ENCODE peak calls at places on chromosomes 16 and 17, in five cellular contexts. H, U, N, O and Y are unnamed samples.

GRCh38 chr16:29784901-29785500 is 5.5 kb upstream of the KIF22 start:
- DNase-seq in H (peak; percentile 92), U (peak; percentile 70), N (no peak), O (peak; percentile 77), Y (peak; percentile 48)

GRCh38 chr17:44353656-44354331 is 8.7 kb downstream of the GRN start:
- DNase-seq in H (peak; percentile 72), U (no peak), N (peak; percentile 62), O (peak; percentile 28), Y (no peak)

GRCh38 chr17:64406321-64407200 is 15.9 kb upstream of the PECAM1 start:
- DNase-seq in H (no peak), U (no peak), N (no peak), O (peak; percentile 35), Y (no peak)

GRCh38 chr17:75131278-75132017 is at the start of gene NT5C:
- DNase-seq in H (peak; percentile 93), U (peak; percentile 58), N (peak; percentile 67), O (peak; percentile 80), Y (peak; percentile 82)

GRCh38 chr17:72488542-72489272 is 367.9 kb downstream of the SOX9 start:
- DNase-seq in H (no peak), U (no peak), N (no peak), O (no peak), Y (no peak)

GRCh38 chr16:22075043-22075757 is 17.1 kb upstream of the VWA3A start:
- DNase-seq in H (no peak), U (no peak), N (peak; percentile 87), O (peak; percentile 14), Y (no peak)

GRCh38 chr17:51739245-51739886 is 419.1 kb downstream of the CA10 start:
- DNase-seq in H (no peak), U (no peak), N (no peak), O (no peak), Y (no peak)

GRCh38 chr16:84050316-84050715 is 7.7 kb upstream of the SLC38A8 start:
- DNase-seq in H (no peak), U (no peak), N (no peak), O (no peak), Y (no peak)

GRCh38 chr17:76383645-76384221 is 676 bp upstream of the SPHK1 start:
- DNase-seq in H (peak; percentile 74), U (no peak), N (peak; percentile 72), O (peak; percentile 84), Y (peak; percentile 63)
- H3K18ac ChIP-seq in H (no peak overlapping the region), U (no peak overlapping the region), N (peak overlapping the region; percentile 87), O (peak overlapping the region; percentile 52), Y (peak overlapping the region; percentile 97)

DNA sequence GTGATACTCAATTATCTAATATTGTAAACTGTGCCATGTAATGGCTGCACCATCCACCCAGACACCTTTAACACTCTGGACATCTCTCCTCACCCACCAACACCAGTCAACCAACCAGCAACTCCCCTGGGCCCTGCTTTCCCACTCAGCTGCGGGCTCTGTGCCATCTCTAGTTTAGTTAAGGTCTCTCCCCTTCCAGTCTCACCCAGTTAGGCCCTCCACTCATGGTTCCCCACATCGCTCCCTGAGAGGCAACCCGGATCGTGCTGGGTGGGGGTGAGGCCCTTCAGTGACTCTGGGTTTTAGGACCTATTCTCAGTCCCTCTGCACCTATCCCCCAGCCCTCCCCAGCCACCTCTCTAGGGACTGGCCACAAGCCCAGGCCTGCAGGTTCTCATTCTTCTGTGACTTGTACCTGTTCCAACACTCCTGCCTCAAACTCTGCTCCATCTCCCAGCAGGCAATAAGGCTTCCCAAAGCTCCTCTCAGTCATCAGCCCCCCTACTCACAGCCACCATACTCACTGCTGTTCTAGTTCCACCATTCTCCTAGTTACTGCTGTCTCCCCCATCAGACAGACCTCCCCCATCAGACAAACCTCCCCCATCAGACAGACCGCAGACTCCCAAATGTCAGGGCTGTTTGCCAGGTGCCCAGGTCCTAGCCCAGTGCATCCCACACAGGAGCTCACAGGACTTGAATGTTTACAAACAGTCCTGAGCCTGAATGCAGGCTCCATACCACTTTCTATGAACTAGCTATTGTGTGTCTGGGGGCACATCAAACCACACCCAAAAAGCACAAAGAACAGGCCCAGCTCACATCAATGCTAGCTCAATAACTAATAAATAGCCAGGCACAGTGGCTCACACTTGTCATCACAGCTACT is 2.6 kb downstream of the TK2 start:
- DNase-seq in H (no peak), U (no peak), N (no peak), O (no peak), Y (no peak)
- H2BK12ac ChIP-seq in H (no peak overlapping the region), U (no peak overlapping the region), N (no peak overlapping the region), O (no peak overlapping the region), Y (no peak overlapping the region)

GRCh38 chr16:77569406-77569805 is 134.6 kb upstream of the ADAMTS18 start:
- DNase-seq in H (no peak), U (no peak), N (no peak), O (no peak), Y (no peak)
- H3K18ac ChIP-seq in H (no peak overlapping the region), U (no peak overlapping the region), N (no peak overlapping the region), O (no peak overlapping the region), Y (no peak overlapping the region)

GRCh38 chr16:68380676-68381362 is 67.5 kb downstream of the SMPD3 start:
- DNase-seq in H (no peak), U (no peak), N (no peak), O (no peak), Y (no peak)

GRCh38 chr16:68381363-68381724 is 67.0 kb downstream of the SMPD3 start:
- DNase-seq in H (no peak), U (no peak), N (no peak), O (no peak), Y (no peak)

GRCh38 chr16:68380348-68380670 is 68.0 kb downstream of the SMPD3 start:
- DNase-seq in H (no peak), U (no peak), N (no peak), O (no peak), Y (no peak)

GRCh38 chr16:68378436-68379415 is 67.9 kb downstream of the PRMT7 start:
- DNase-seq in H (no peak), U (no peak), N (no peak), O (no peak), Y (no peak)

GRCh38 chr16:68379472-68380347 is 68.6 kb downstream of the SMPD3 start:
- DNase-seq in H (no peak), U (no peak), N (no peak), O (no peak), Y (no peak)
- H2BK12ac ChIP-seq in H (no peak overlapping the region), U (no peak overlapping the region), N (no peak overlapping the region), O (no peak overlapping the region), Y (no peak overlapping the region)

DNA sequence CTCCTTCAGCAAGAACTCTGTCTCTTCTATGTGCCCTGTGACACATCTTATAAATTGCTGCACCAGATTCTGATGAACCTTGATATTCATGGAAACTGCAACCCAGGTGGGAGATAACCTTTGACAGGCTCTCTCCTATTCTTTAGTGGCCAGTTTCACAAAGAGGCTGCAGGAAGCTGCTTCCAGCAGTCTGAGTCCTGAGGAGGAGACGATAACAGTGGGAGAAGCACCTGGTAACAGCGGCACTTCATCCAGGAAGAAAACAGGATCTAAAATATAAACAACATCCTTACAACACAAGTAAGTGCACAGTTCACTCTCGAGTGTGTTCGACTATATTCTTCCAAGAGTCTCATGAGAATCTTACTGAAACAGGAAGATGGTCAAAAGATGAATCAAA is 180.1 kb downstream of the MAP2K6 start:
- DNase-seq in H (no peak), U (no peak), N (no peak), O (no peak), Y (no peak)
- H3K18ac ChIP-seq in H (no peak overlapping the region), U (no peak overlapping the region), N (no peak overlapping the region), O (no peak overlapping the region), Y (no peak overlapping the region)

GRCh38 chr17:40500709-40501108 is 714 bp downstream of the TNS4 start:
- DNase-seq in H (no peak), U (no peak), N (no peak), O (no peak), Y (no peak)
- H2BK12ac ChIP-seq in H (no peak overlapping the region), U (peak overlapping the region; percentile 39), N (peak overlapping the region; percentile 37), O (peak overlapping the region; percentile 64), Y (no peak overlapping the region)

GRCh38 chr16:17294856-17295255 is 175.9 kb downstream of the XYLT1 start:
- DNase-seq in H (no peak), U (no peak), N (no peak), O (no peak), Y (no peak)

GRCh38 chr16:17296412-17296811 is 174.3 kb downstream of the XYLT1 start:
- DNase-seq in H (no peak), U (no peak), N (no peak), O (no peak), Y (no peak)

GRCh38 chr16:17298238-17298637 is 172.5 kb downstream of the XYLT1 start:
- DNase-seq in H (no peak), U (no peak), N (no peak), O (no peak), Y (no peak)

GRCh38 chr16:17293813-17294558 is 176.8 kb downstream of the XYLT1 start:
- DNase-seq in H (no peak), U (no peak), N (no peak), O (no peak), Y (no peak)

GRCh38 chr16:17295948-17296347 is 174.8 kb downstream of the XYLT1 start:
- DNase-seq in H (no peak), U (no peak), N (no peak), O (no peak), Y (no peak)
- H3K18ac ChIP-seq in H (no peak overlapping the region), U (no peak overlapping the region), N (no peak overlapping the region), O (no peak overlapping the region), Y (no peak overlapping the region)